ENCODE peak calls at places on chromosomes 16 and 17, in seven cellular contexts. H is cardiac muscle cell; D is naive thymus-derived CD4-positive, alpha-beta T cell; X is iPS DF 6.9; Q is lower lobe of right lung; U is CD8-positive, alpha-beta memory T cell; B is stomach. C is an unnamed sample. For H3K9me3, the result is how much of the 10 kb centered on the place peaks cover.

GRCh38 chr17:67376509-67376891 is 581 bp upstream of the PITPNC1 start:
- DNase-seq in H (peak), D (peak), X (no peak), Q (no peak), U (no peak), B (peak), C (peak)

GRCh38 chr17:10757067-10757466 is 27.2 kb upstream of the TMEM220 start:
- DNase-seq in H (no peak), D (no peak), X (no peak), Q (no peak), U (no peak), B (peak), C (peak)

GRCh38 chr16:2194852-2195315 is 1.5 kb downstream of the CASKIN1 start:
- DNase-seq in H (peak), D (peak), X (no peak), Q (no peak), U (no peak), B (peak), C (peak)

GRCh38 chr17:77720946-77721822 is 237.3 kb upstream of the TNRC6C start:
- DNase-seq in H (no peak), D (no peak), X (no peak), Q (no peak), U (no peak), B (no peak), C (no peak)

GRCh38 chr17:39736319-39737165 is 1.2 kb upstream of the GRB7 start:
- DNase-seq in H (no peak), D (no peak), X (no peak), Q (no peak), U (no peak), B (no peak), C (no peak)

GRCh38 chr17:66304304-66305174 is 2.1 kb downstream of the PRKCA start:
- DNase-seq in H (peak), D (peak), X (peak), Q (no peak), U (no peak), B (no peak), C (no peak)

GRCh38 chr17:82088838-82089722 is 9.0 kb downstream of the FASN start:
- DNase-seq in H (no peak), D (no peak), X (no peak), Q (no peak), U (no peak), B (no peak), C (peak)

GRCh38 chr17:35879748-35880654 is at the start of gene CCL5:
- DNase-seq in H (no peak), D (no peak), X (no peak), Q (no peak), U (peak), B (no peak), C (no peak)

GRCh38 chr17:74217036-74217725 is 3.8 kb downstream of the TTYH2 start:
- DNase-seq in H (no peak), D (no peak), X (no peak), Q (no peak), U (no peak), B (no peak), C (no peak)

GRCh38 chr16:5640883-5641282 is 543.3 kb upstream of the EEF2KMT start:
- DNase-seq in H (no peak), D (no peak), X (no peak), Q (no peak), U (no peak), B (no peak), C (no peak)
- H3K9me3 ChIP-seq in H (under half), D (under half), X (under half), Q (under half), U (under half), B (under half), C (under half)

DNA sequence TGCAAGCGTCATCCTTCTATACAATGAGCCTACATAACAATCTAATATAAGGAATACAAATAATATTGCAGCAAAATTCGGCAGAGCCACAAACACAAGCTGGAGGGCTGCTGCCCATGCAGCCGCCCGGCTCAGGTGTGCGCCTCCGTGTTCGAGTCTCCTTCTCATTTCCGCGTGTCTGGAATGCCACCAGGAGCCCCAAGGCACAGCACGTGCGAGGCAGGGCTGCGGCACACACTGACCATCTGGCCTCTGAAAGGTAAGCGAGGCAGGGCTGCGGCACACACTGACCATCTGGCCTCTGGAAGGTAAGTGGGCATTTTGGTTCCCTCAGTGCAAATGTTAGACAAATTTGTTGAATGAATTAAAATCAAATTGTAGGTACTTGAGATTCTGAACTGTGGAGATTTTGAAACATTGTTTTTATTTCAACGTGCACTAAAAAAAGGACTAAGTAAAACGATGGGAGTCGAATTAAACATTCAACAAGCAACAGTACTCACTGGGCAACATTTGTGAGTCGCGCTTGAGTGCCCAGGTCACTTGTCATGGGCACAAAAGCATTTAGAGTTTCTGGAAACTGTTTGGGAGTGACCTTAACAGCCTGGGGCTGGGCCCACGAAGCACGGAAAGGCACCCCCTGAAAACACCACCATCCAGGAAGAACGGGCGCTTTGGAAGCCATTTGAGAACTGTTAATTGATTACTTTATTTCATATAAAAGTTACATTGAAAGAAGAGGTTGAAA is 37.4 kb downstream of the ZDHHC7 start:
- DNase-seq in H (no peak), D (no peak), X (no peak), Q (no peak), U (no peak), B (no peak), C (peak)
- H3K27ac ChIP-seq in H (peak), D (no peak), X (no peak), Q (no peak), U (no peak), B (no peak), C (no peak)

GRCh38 chr16:89805136-89805905 is 11.1 kb downstream of the FANCA start:
- DNase-seq in H (no peak), D (no peak), X (no peak), Q (no peak), U (no peak), B (no peak), C (no peak)
- H3K9me3 ChIP-seq in H (under half), D (under half), X (under half), Q (under half), U (under half), B (under half), C (under half)

GRCh38 chr16:66366433-66367299 is at the start of gene CDH5:
- DNase-seq in H (no peak), D (no peak), X (no peak), Q (peak), U (no peak), B (no peak), C (peak)
- H3K27ac ChIP-seq in H (no peak), D (no peak), X (no peak), Q (peak), U (no peak), B (peak), C (peak)

GRCh38 chr17:50056217-50056960 is 479 bp downstream of the ITGA3 start:
- DNase-seq in H (peak), D (peak), X (no peak), Q (peak), U (peak), B (peak), C (peak)

GRCh38 chr17:50056961-50057330 is 1.0 kb downstream of the ITGA3 start:
- DNase-seq in H (peak), D (no peak), X (no peak), Q (no peak), U (no peak), B (peak), C (peak)

GRCh38 chr17:50053654-50053960 is 2.3 kb upstream of the ITGA3 start:
- DNase-seq in H (no peak), D (no peak), X (no peak), Q (no peak), U (no peak), B (no peak), C (no peak)

GRCh38 chr17:50055426-50056216 is at the start of gene ITGA3:
- DNase-seq in H (peak), D (peak), X (no peak), Q (peak), U (peak), B (peak), C (peak)

DNA sequence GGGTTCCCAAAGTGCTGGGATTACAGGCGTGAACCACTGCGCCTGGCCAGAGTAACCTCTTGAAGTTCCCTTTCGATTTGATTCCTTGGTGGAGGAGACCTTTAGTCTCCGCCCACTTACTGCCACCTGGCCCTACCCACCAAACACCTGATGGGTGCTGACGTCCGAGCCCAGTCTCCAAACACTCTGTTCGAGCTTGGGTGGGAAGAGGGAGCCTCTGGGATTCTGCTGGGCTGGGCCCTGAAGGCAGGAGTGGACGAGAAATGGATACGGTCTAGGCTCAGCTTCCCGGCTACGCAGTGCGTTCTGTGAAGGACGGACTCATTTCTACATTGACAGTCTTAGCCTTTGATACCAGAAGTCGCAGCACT is 870 bp upstream of the ITGA3 start:
- DNase-seq in H (peak), D (peak), X (no peak), Q (peak), U (no peak), B (peak), C (peak)
- H3K9me3 ChIP-seq in H (under half), D (under half), X (under half), Q (under half), U (under half), B (under half), C (under half)

GRCh38 chr16:56325956-56326355 is 99.4 kb downstream of the AMFR start:
- DNase-seq in H (no peak), D (no peak), X (no peak), Q (no peak), U (no peak), B (no peak), C (no peak)

GRCh38 chr16:56327929-56328258 is 97.5 kb downstream of the AMFR start:
- DNase-seq in H (no peak), D (no peak), X (no peak), Q (no peak), U (no peak), B (no peak), C (no peak)

GRCh38 chr16:56328276-56329022 is 96.9 kb downstream of the AMFR start:
- DNase-seq in H (no peak), D (no peak), X (no peak), Q (no peak), U (no peak), B (no peak), C (no peak)

GRCh38 chr16:56329887-56330286 is 95.5 kb downstream of the AMFR start:
- DNase-seq in H (no peak), D (no peak), X (no peak), Q (no peak), U (no peak), B (no peak), C (no peak)

GRCh38 chr16:56327071-56327928 is 98.0 kb downstream of the AMFR start:
- DNase-seq in H (no peak), D (no peak), X (no peak), Q (no peak), U (no peak), B (no peak), C (no peak)
- H3K27ac ChIP-seq in H (no peak), D (no peak), X (no peak), Q (no peak), U (no peak), B (no peak), C (no peak)

GRCh38 chr16:35911899-35912298 is 2452.5 kb downstream of the TP53TG3F start:
- DNase-seq in H (no peak), D (no peak), X (no peak), Q (no peak), U (no peak), B (no peak), C (peak)
- H3K9me3 ChIP-seq in H (under half), D (under half), X (under half), Q (under half), U (under half), B (under half), C (under half)

GRCh38 chr17:42252528-42253172 is 23.5 kb downstream of the STAT5B start:
- DNase-seq in H (no peak), D (no peak), X (no peak), Q (no peak), U (no peak), B (no peak), C (no peak)
- H3K27ac ChIP-seq in H (no peak), D (peak), X (no peak), Q (no peak), U (no peak), B (no peak), C (no peak)

GRCh38 chr16:72711823-72712222 is 336.1 kb downstream of the ZFHX3 start:
- DNase-seq in H (no peak), D (no peak), X (no peak), Q (no peak), U (no peak), B (no peak), C (no peak)
- H3K9me3 ChIP-seq in H (under half), D (under half), X (under half), Q (under half), U (under half), B (under half), C (under half)